ENCODE peak calls at places on chromosomes 2 and 18, in nine cellular contexts. One of them, this sample, is unnamed.

GRCh38 chr2:109438773-109439191 is 175.0 kb downstream of the SEPTIN10 start:
- DNase-seq in H1: no peak
- DNase-seq in heart right ventricle: no peak
- DNase-seq in gastrocnemius medialis: peak; percentile 80
- DNase-seq in pancreas: no peak
- DNase-seq in keratinocyte: no peak
- DNase-seq in IMR-90: peak; percentile 86
- DNase-seq in right atrium auricular region: peak; percentile 68
- DNase-seq in ascending aorta: peak; percentile 75
- DNase-seq in this sample: no peak

GRCh38 chr2:203740741-203741363 is 34.4 kb downstream of the CD28 start:
- DNase-seq in H1: no peak
- DNase-seq in heart right ventricle: no peak
- DNase-seq in gastrocnemius medialis: no peak
- DNase-seq in pancreas: no peak
- DNase-seq in keratinocyte: no peak
- DNase-seq in IMR-90: peak; percentile 51
- DNase-seq in right atrium auricular region: no peak
- DNase-seq in ascending aorta: no peak
- DNase-seq in this sample: no peak

GRCh38 chr2:168751104-168751768 is 51.2 kb upstream of the NOSTRIN start:
- DNase-seq in H1: no peak
- DNase-seq in heart right ventricle: no peak
- DNase-seq in gastrocnemius medialis: no peak
- DNase-seq in pancreas: no peak
- DNase-seq in keratinocyte: no peak
- DNase-seq in IMR-90: no peak
- DNase-seq in right atrium auricular region: no peak
- DNase-seq in ascending aorta: no peak
- DNase-seq in this sample: no peak

GRCh38 chr2:144320491-144320890 is 199.4 kb downstream of the ZEB2 start:
- DNase-seq in H1: no peak
- DNase-seq in heart right ventricle: no peak
- DNase-seq in gastrocnemius medialis: peak; percentile 10
- DNase-seq in pancreas: no peak
- DNase-seq in keratinocyte: no peak
- DNase-seq in IMR-90: peak; percentile 28
- DNase-seq in right atrium auricular region: no peak
- DNase-seq in ascending aorta: no peak
- DNase-seq in this sample: no peak

GRCh38 chr2:3625186-3625585 is 30.3 kb downstream of the COLEC11 start:
- DNase-seq in H1: no peak
- DNase-seq in heart right ventricle: no peak
- DNase-seq in gastrocnemius medialis: no peak
- DNase-seq in pancreas: no peak
- DNase-seq in keratinocyte: no peak
- DNase-seq in IMR-90: no peak
- DNase-seq in right atrium auricular region: no peak
- DNase-seq in ascending aorta: no peak
- DNase-seq in this sample: peak; percentile 26

GRCh38 chr18:76573325-76574025 is 78.4 kb upstream of the ZNF516 start:
- DNase-seq in H1: no peak
- DNase-seq in heart right ventricle: no peak
- DNase-seq in gastrocnemius medialis: no peak
- DNase-seq in pancreas: peak; percentile 53
- DNase-seq in keratinocyte: no peak
- DNase-seq in IMR-90: peak; percentile 80
- DNase-seq in right atrium auricular region: no peak
- DNase-seq in ascending aorta: no peak
- DNase-seq in this sample: no peak

GRCh38 chr2:153623020-153623419 is 144.5 kb upstream of the RPRM start:
- DNase-seq in H1: no peak
- DNase-seq in heart right ventricle: no peak
- DNase-seq in gastrocnemius medialis: no peak
- DNase-seq in pancreas: no peak
- DNase-seq in keratinocyte: no peak
- DNase-seq in IMR-90: no peak
- DNase-seq in right atrium auricular region: no peak
- DNase-seq in ascending aorta: no peak
- DNase-seq in this sample: no peak

GRCh38 chr2:238727585-238728321 is 120.1 kb upstream of the TWIST2 start:
- DNase-seq in H1: no peak
- DNase-seq in heart right ventricle: peak; percentile 29
- DNase-seq in gastrocnemius medialis: peak; percentile 40
- DNase-seq in pancreas: no peak
- DNase-seq in keratinocyte: no peak
- DNase-seq in IMR-90: peak; percentile 57
- DNase-seq in right atrium auricular region: peak; percentile 79
- DNase-seq in ascending aorta: peak; percentile 40
- DNase-seq in this sample: no peak

GRCh38 chr2:197079414-197079813 is 152.9 kb upstream of the PGAP1 start:
- DNase-seq in H1: no peak
- DNase-seq in heart right ventricle: no peak
- DNase-seq in gastrocnemius medialis: no peak
- DNase-seq in pancreas: no peak
- DNase-seq in keratinocyte: no peak
- DNase-seq in IMR-90: peak; percentile 41
- DNase-seq in right atrium auricular region: no peak
- DNase-seq in ascending aorta: no peak
- DNase-seq in this sample: no peak

GRCh38 chr2:176134978-176135575 is 5.6 kb downstream of the HOXD8 start:
- DNase-seq in H1: no peak
- DNase-seq in heart right ventricle: no peak
- DNase-seq in gastrocnemius medialis: no peak
- DNase-seq in pancreas: peak; percentile 1
- DNase-seq in keratinocyte: no peak
- DNase-seq in IMR-90: no peak
- DNase-seq in right atrium auricular region: no peak
- DNase-seq in ascending aorta: no peak
- DNase-seq in this sample: no peak

GRCh38 chr2:165369131-165369935 is 100.2 kb upstream of the CSRNP3 start:
- DNase-seq in H1: peak; percentile 9
- DNase-seq in heart right ventricle: no peak
- DNase-seq in gastrocnemius medialis: no peak
- DNase-seq in pancreas: peak; percentile 53
- DNase-seq in keratinocyte: peak; percentile 19
- DNase-seq in IMR-90: no peak
- DNase-seq in right atrium auricular region: no peak
- DNase-seq in ascending aorta: no peak
- DNase-seq in this sample: no peak

GRCh38 chr2:189104926-189105325 is 74.6 kb downstream of the COL5A2 start:
- DNase-seq in H1: no peak
- DNase-seq in heart right ventricle: no peak
- DNase-seq in gastrocnemius medialis: no peak
- DNase-seq in pancreas: no peak
- DNase-seq in keratinocyte: no peak
- DNase-seq in IMR-90: peak; percentile 58
- DNase-seq in right atrium auricular region: no peak
- DNase-seq in ascending aorta: no peak
- DNase-seq in this sample: no peak

GRCh38 chr2:159595410-159596046 is 20.8 kb downstream of the BAZ2B start:
- DNase-seq in H1: no peak
- DNase-seq in heart right ventricle: no peak
- DNase-seq in gastrocnemius medialis: no peak
- DNase-seq in pancreas: no peak
- DNase-seq in keratinocyte: no peak
- DNase-seq in IMR-90: peak; percentile 35
- DNase-seq in right atrium auricular region: no peak
- DNase-seq in ascending aorta: no peak
- DNase-seq in this sample: no peak

GRCh38 chr2:60707750-60708371 is 48.2 kb upstream of the PAPOLG start:
- DNase-seq in H1: no peak
- DNase-seq in heart right ventricle: no peak
- DNase-seq in gastrocnemius medialis: no peak
- DNase-seq in pancreas: no peak
- DNase-seq in keratinocyte: no peak
- DNase-seq in IMR-90: peak; percentile 28
- DNase-seq in right atrium auricular region: no peak
- DNase-seq in ascending aorta: no peak
- DNase-seq in this sample: no peak

GRCh38 chr2:74025971-74026612 is 41.4 kb downstream of the TET3 start:
- DNase-seq in H1: no peak
- DNase-seq in heart right ventricle: no peak
- DNase-seq in gastrocnemius medialis: no peak
- DNase-seq in pancreas: no peak
- DNase-seq in keratinocyte: no peak
- DNase-seq in IMR-90: peak; percentile 45
- DNase-seq in right atrium auricular region: no peak
- DNase-seq in ascending aorta: no peak
- DNase-seq in this sample: no peak

GRCh38 chr2:196145256-196145655 is 26.1 kb downstream of the STK17B start:
- DNase-seq in H1: no peak
- DNase-seq in heart right ventricle: no peak
- DNase-seq in gastrocnemius medialis: no peak
- DNase-seq in pancreas: no peak
- DNase-seq in keratinocyte: no peak
- DNase-seq in IMR-90: no peak
- DNase-seq in right atrium auricular region: no peak
- DNase-seq in ascending aorta: no peak
- DNase-seq in this sample: no peak

GRCh38 chr2:147495741-147496140 is 349.1 kb upstream of the ACVR2A start:
- DNase-seq in H1: no peak
- DNase-seq in heart right ventricle: no peak
- DNase-seq in gastrocnemius medialis: no peak
- DNase-seq in pancreas: no peak
- DNase-seq in keratinocyte: no peak
- DNase-seq in IMR-90: no peak
- DNase-seq in right atrium auricular region: no peak
- DNase-seq in ascending aorta: no peak
- DNase-seq in this sample: no peak

GRCh38 chr2:101546376-101547058 is 71.6 kb upstream of the RFX8 start:
- DNase-seq in H1: no peak
- DNase-seq in heart right ventricle: no peak
- DNase-seq in gastrocnemius medialis: no peak
- DNase-seq in pancreas: no peak
- DNase-seq in keratinocyte: no peak
- DNase-seq in IMR-90: peak; percentile 60
- DNase-seq in right atrium auricular region: no peak
- DNase-seq in ascending aorta: no peak
- DNase-seq in this sample: no peak

GRCh38 chr18:47163241-47163640 is 12.9 kb downstream of the IER3IP1 start:
- DNase-seq in H1: no peak
- DNase-seq in heart right ventricle: no peak
- DNase-seq in gastrocnemius medialis: no peak
- DNase-seq in pancreas: no peak
- DNase-seq in keratinocyte: no peak
- DNase-seq in IMR-90: peak; percentile 87
- DNase-seq in right atrium auricular region: no peak
- DNase-seq in ascending aorta: no peak
- DNase-seq in this sample: no peak

GRCh38 chr2:217945530-217945929 is 57.3 kb downstream of the TNS1 start:
- DNase-seq in H1: no peak
- DNase-seq in heart right ventricle: no peak
- DNase-seq in gastrocnemius medialis: no peak
- DNase-seq in pancreas: no peak
- DNase-seq in keratinocyte: no peak
- DNase-seq in IMR-90: no peak
- DNase-seq in right atrium auricular region: no peak
- DNase-seq in ascending aorta: no peak
- DNase-seq in this sample: peak; percentile 39

GRCh38 chr2:174280596-174280995 is 32.3 kb upstream of the OLA1 start:
- DNase-seq in H1: no peak
- DNase-seq in heart right ventricle: no peak
- DNase-seq in gastrocnemius medialis: no peak
- DNase-seq in pancreas: no peak
- DNase-seq in keratinocyte: no peak
- DNase-seq in IMR-90: no peak
- DNase-seq in right atrium auricular region: no peak
- DNase-seq in ascending aorta: no peak
- DNase-seq in this sample: no peak

GRCh38 chr2:55155764-55156221 is 76.3 kb downstream of the CLHC1 start:
- DNase-seq in H1: no peak
- DNase-seq in heart right ventricle: no peak
- DNase-seq in gastrocnemius medialis: no peak
- DNase-seq in pancreas: no peak
- DNase-seq in keratinocyte: no peak
- DNase-seq in IMR-90: peak; percentile 77
- DNase-seq in right atrium auricular region: no peak
- DNase-seq in ascending aorta: no peak
- DNase-seq in this sample: no peak

DNA sequence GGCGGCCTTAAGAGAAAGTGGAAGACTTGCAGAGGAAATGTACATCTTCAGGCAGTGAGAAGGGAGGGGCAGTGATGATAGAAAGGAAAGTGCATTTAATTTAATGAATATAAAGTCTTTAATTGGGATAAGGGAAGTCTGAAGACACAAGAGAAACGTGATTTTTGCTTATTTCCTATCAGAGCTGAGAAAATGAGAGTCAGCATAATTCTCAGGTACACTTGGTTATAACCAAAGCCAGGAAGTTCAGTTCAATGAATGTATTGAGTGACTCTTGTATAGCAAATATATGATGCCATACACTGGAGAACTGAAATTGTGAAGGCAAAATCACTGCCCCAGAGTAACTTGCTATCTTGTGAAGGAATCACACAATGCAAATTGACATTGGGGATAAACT is 256.3 kb downstream of the LRRTM1 start:
- DNase-seq in H1: no peak
- DNase-seq in heart right ventricle: no peak
- DNase-seq in gastrocnemius medialis: no peak
- DNase-seq in pancreas: no peak
- DNase-seq in keratinocyte: no peak
- DNase-seq in IMR-90: no peak
- DNase-seq in right atrium auricular region: no peak
- DNase-seq in ascending aorta: no peak
- DNase-seq in this sample: no peak
- H3K4me1 ChIP-seq in H1: no peaks in the 10 kb centered on the region
- H3K4me1 ChIP-seq in heart right ventricle: no peaks in the 10 kb centered on the region
- H3K4me1 ChIP-seq in gastrocnemius medialis: no peaks in the 10 kb centered on the region
- H3K4me1 ChIP-seq in pancreas: no peaks in the 10 kb centered on the region
- H3K4me1 ChIP-seq in keratinocyte: no peaks in the 10 kb centered on the region
- H3K4me1 ChIP-seq in IMR-90: peaks cover 6% of the 10 kb centered on the region
- H3K4me1 ChIP-seq in right atrium auricular region: no peaks in the 10 kb centered on the region
- H3K4me1 ChIP-seq in ascending aorta: no peaks in the 10 kb centered on the region
- H3K4me1 ChIP-seq in this sample: no peaks in the 10 kb centered on the region

GRCh38 chr18:79914614-79915160 is 36.8 kb downstream of the SLC66A2 start:
- DNase-seq in H1: no peak
- DNase-seq in heart right ventricle: no peak
- DNase-seq in gastrocnemius medialis: no peak
- DNase-seq in pancreas: no peak
- DNase-seq in keratinocyte: no peak
- DNase-seq in IMR-90: no peak
- DNase-seq in right atrium auricular region: no peak
- DNase-seq in ascending aorta: no peak
- DNase-seq in this sample: no peak
- H3K9me3 ChIP-seq in H1: no peaks in the 10 kb centered on the region
- H3K9me3 ChIP-seq in heart right ventricle: no peaks in the 10 kb centered on the region
- H3K9me3 ChIP-seq in gastrocnemius medialis: no peaks in the 10 kb centered on the region
- H3K9me3 ChIP-seq in pancreas: no peaks in the 10 kb centered on the region
- H3K9me3 ChIP-seq in keratinocyte: no peaks in the 10 kb centered on the region
- H3K9me3 ChIP-seq in IMR-90: peaks cover 11% of the 10 kb centered on the region
- H3K9me3 ChIP-seq in right atrium auricular region: no peaks in the 10 kb centered on the region
- H3K9me3 ChIP-seq in ascending aorta: no peaks in the 10 kb centered on the region
- H3K9me3 ChIP-seq in this sample: no peaks in the 10 kb centered on the region

GRCh38 chr2:171128461-171128860 is 32.2 kb downstream of the TLK1 start:
- DNase-seq in H1: no peak
- DNase-seq in heart right ventricle: no peak
- DNase-seq in gastrocnemius medialis: no peak
- DNase-seq in pancreas: no peak
- DNase-seq in keratinocyte: no peak
- DNase-seq in IMR-90: no peak
- DNase-seq in right atrium auricular region: no peak
- DNase-seq in ascending aorta: no peak
- DNase-seq in this sample: no peak
- H3K4me1 ChIP-seq in H1: peaks cover 4% of the 10 kb centered on the region
- H3K4me1 ChIP-seq in heart right ventricle: peaks cover 5% of the 10 kb centered on the region
- H3K4me1 ChIP-seq in gastrocnemius medialis: peaks cover 3% of the 10 kb centered on the region
- H3K4me1 ChIP-seq in pancreas: peaks cover 18% of the 10 kb centered on the region
- H3K4me1 ChIP-seq in keratinocyte: no peaks in the 10 kb centered on the region
- H3K4me1 ChIP-seq in IMR-90: no peaks in the 10 kb centered on the region
- H3K4me1 ChIP-seq in right atrium auricular region: no peaks in the 10 kb centered on the region
- H3K4me1 ChIP-seq in ascending aorta: peaks cover 3% of the 10 kb centered on the region
- H3K4me1 ChIP-seq in this sample: peaks cover 5% of the 10 kb centered on the region

GRCh38 chr18:28511421-28511821 is 334.5 kb upstream of the CDH2 start:
- DNase-seq in H1: no peak
- DNase-seq in heart right ventricle: no peak
- DNase-seq in gastrocnemius medialis: no peak
- DNase-seq in pancreas: no peak
- DNase-seq in keratinocyte: peak; percentile 0
- DNase-seq in IMR-90: peak; percentile 2
- DNase-seq in right atrium auricular region: no peak
- DNase-seq in ascending aorta: no peak
- DNase-seq in this sample: no peak
- H3K9me3 ChIP-seq in H1: no peaks in the 10 kb centered on the region
- H3K9me3 ChIP-seq in heart right ventricle: no peaks in the 10 kb centered on the region
- H3K9me3 ChIP-seq in gastrocnemius medialis: no peaks in the 10 kb centered on the region
- H3K9me3 ChIP-seq in pancreas: no peaks in the 10 kb centered on the region
- H3K9me3 ChIP-seq in keratinocyte: no peaks in the 10 kb centered on the region
- H3K9me3 ChIP-seq in IMR-90: no peaks in the 10 kb centered on the region
- H3K9me3 ChIP-seq in right atrium auricular region: no peaks in the 10 kb centered on the region
- H3K9me3 ChIP-seq in ascending aorta: no peaks in the 10 kb centered on the region
- H3K9me3 ChIP-seq in this sample: no peaks in the 10 kb centered on the region

This sample was measured in upper lobe of right lung.